ENCODE peak calls at places on chromosome 1, in six cellular contexts. W is endothelial cell, Z is retinal pigment epithelial cell, U is prostate gland, Q is fibroblast of pulmonary artery, T is upper lobe of left lung. E is an unnamed sample.

GRCh38 chr1:116255486-116255885 is 117.6 kb upstream of the ATP1A1 start:
- DNase-seq in W (no peak), Z (peak; percentile 40), U (no peak), Q (no peak), T (no peak), E (no peak)

GRCh38 chr1:232393010-232393833 is 236.7 kb downstream of the SIPA1L2 start:
- DNase-seq in W (no peak), Z (no peak), U (no peak), Q (peak; percentile 3), T (no peak), E (no peak)

GRCh38 chr1:157081717-157082116 is 17.9 kb downstream of the ETV3L start:
- DNase-seq in W (no peak), Z (no peak), U (no peak), Q (no peak), T (no peak), E (no peak)

GRCh38 chr1:239260779-239261286 is 125.5 kb upstream of the CHRM3 start:
- DNase-seq in W (no peak), Z (no peak), U (no peak), Q (no peak), T (no peak), E (no peak)

GRCh38 chr1:60746278-60746761 is 336.0 kb upstream of the NFIA start:
- DNase-seq in W (no peak), Z (no peak), U (no peak), Q (no peak), T (no peak), E (no peak)

GRCh38 chr1:156401681-156402081 is 32.7 kb downstream of the RHBG start:
- DNase-seq in W (no peak), Z (no peak), U (no peak), Q (no peak), T (no peak), E (no peak)

GRCh38 chr1:13930151-13930550 is 230.2 kb downstream of the PRDM2 start:
- DNase-seq in W (peak; percentile 28), Z (no peak), U (no peak), Q (peak; percentile 8), T (no peak), E (no peak)

GRCh38 chr1:58976294-58976693 is 192.4 kb upstream of the JUN start:
- DNase-seq in W (no peak), Z (no peak), U (no peak), Q (no peak), T (no peak), E (no peak)

GRCh38 chr1:55640708-55641473 is 425.7 kb upstream of the USP24 start:
- DNase-seq in W (no peak), Z (no peak), U (peak; percentile 49), Q (peak; percentile 61), T (peak; percentile 29), E (no peak)

GRCh38 chr1:191831572-191831971 is 326.7 kb upstream of the RGS18 start:
- DNase-seq in W (no peak), Z (no peak), U (no peak), Q (peak; percentile 20), T (no peak), E (no peak)
- TF ChIP-seq CTCF in W (no peak), Z (peak; percentile 31), U (no peak), Q (no peak), T (no peak), E (peak; percentile 15)

GRCh38 chr1:206738370-206739366 is 31.9 kb upstream of the IL19 start:
- DNase-seq in W (no peak), Z (no peak), U (no peak), Q (peak; percentile 42), T (no peak), E (no peak)
- TF ChIP-seq CTCF in W (peak; percentile 19), Z (peak; percentile 48), U (no peak), Q (peak; percentile 55), T (peak; percentile 20), E (peak; percentile 46)

GRCh38 chr1:39183503-39184353 is 20.8 kb upstream of the MACF1 start:
- DNase-seq in W (peak; percentile 35), Z (peak; percentile 90), U (peak; percentile 81), Q (peak; percentile 80), T (peak; percentile 76), E (no peak)
- TF ChIP-seq CTCF in W (peak; percentile 52), Z (peak; percentile 52), U (peak; percentile 18), Q (peak; percentile 44), T (peak; percentile 65), E (peak; percentile 64)

DNA sequence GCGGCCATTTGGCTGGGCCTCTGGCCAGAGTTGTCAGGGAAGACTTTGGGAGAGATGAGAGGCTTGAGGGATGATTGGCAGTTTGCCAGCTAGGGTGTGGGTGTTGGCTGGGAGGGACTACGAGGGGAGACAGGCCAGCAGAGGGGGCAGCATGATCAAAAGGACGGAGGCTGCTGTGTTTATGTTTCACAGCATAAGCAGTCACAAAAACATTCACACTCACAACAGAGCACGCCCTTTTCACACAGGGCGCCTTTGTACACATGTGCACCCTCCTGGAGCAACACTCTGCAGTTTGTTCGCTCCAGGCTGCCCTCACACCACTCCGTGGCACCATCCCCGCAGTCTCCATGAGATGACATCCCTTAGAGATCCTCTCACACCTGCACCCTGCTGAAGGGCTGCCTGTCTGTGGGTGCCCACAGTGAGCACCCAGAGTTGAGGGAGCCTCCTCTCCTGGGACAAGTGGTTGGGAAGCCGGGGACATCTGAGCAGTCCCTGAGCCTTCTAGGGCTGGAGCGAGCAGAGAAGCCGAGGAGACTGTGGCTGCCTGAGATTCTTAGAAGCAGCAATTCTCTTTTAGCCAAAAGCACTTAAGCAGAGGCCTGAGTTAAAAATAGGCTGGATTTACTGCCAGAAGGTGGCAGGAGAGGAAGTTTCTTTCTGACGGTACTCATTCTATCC is 15.4 kb downstream of the EFNA3 start:
- DNase-seq in W (no peak), Z (no peak), U (no peak), Q (peak; percentile 68), T (peak; percentile 42), E (no peak)
- TF ChIP-seq CTCF in W (no peak), Z (peak; percentile 56), U (peak; percentile 54), Q (peak; percentile 54), T (peak; percentile 32), E (peak; percentile 49)

GRCh38 chr1:68782890-68783289 is 286.0 kb upstream of the DEPDC1 start:
- DNase-seq in W (no peak), Z (no peak), U (no peak), Q (no peak), T (no peak), E (no peak)
- TF ChIP-seq CTCF in W (no peak), Z (no peak), U (no peak), Q (no peak), T (no peak), E (peak; percentile 32)

GRCh38 chr1:20301463-20302092 is 10.9 kb downstream of the VWA5B1 start:
- DNase-seq in W (no peak), Z (no peak), U (no peak), Q (no peak), T (no peak), E (no peak)
- TF ChIP-seq CTCF in W (no peak), Z (no peak), U (no peak), Q (no peak), T (no peak), E (no peak)

GRCh38 chr1:77511440-77511840 is 171.0 kb downstream of the ZZZ3 start:
- DNase-seq in W (no peak), Z (no peak), U (no peak), Q (peak; percentile 87), T (no peak), E (no peak)

GRCh38 chr1:77513839-77514763 is 168.4 kb downstream of the ZZZ3 start:
- DNase-seq in W (no peak), Z (peak; percentile 74), U (no peak), Q (peak; percentile 92), T (no peak), E (no peak)

GRCh38 chr1:77509898-77510297 is 172.6 kb downstream of the ZZZ3 start:
- DNase-seq in W (no peak), Z (no peak), U (no peak), Q (no peak), T (no peak), E (no peak)

GRCh38 chr1:77516106-77516505 is 166.4 kb downstream of the ZZZ3 start:
- DNase-seq in W (no peak), Z (no peak), U (no peak), Q (no peak), T (no peak), E (no peak)

GRCh38 chr1:77514871-77515776 is 167.3 kb downstream of the ZZZ3 start:
- DNase-seq in W (peak; percentile 30), Z (peak; percentile 68), U (no peak), Q (peak; percentile 68), T (no peak), E (no peak)
- TF ChIP-seq CTCF in W (no peak), Z (peak; percentile 41), U (no peak), Q (peak; percentile 28), T (no peak), E (no peak)

GRCh38 chr1:204360314-204360713 is 585 bp upstream of the PLEKHA6 start:
- DNase-seq in W (no peak), Z (no peak), U (no peak), Q (no peak), T (no peak), E (no peak)

GRCh38 chr1:204358145-204358544 is 1.6 kb downstream of the PLEKHA6 start:
- DNase-seq in W (no peak), Z (no peak), U (no peak), Q (no peak), T (no peak), E (no peak)

GRCh38 chr1:204359131-204359473 is 627 bp downstream of the PLEKHA6 start:
- DNase-seq in W (no peak), Z (no peak), U (no peak), Q (no peak), T (no peak), E (no peak)

GRCh38 chr1:204358605-204359004 is 1.1 kb downstream of the PLEKHA6 start:
- DNase-seq in W (no peak), Z (no peak), U (no peak), Q (no peak), T (no peak), E (no peak)

GRCh38 chr1:204359474-204360255 is at the start of gene PLEKHA6:
- DNase-seq in W (no peak), Z (no peak), U (no peak), Q (peak; percentile 48), T (no peak), E (no peak)
- TF ChIP-seq CTCF in W (no peak), Z (peak; percentile 55), U (no peak), Q (peak; percentile 35), T (peak; percentile 8), E (peak; percentile 47)

E was measured in type B pancreatic cell.